ENCODE peak calls at places on chromosomes 12 and 14, in five cellular contexts. One of them, this sample, is unnamed.

GRCh38 chr12:132228535-132229422 is 84.5 kb downstream of the NOC4L start:
- DNase-seq in lung: no peak
- DNase-seq in GM10248: no peak
- DNase-seq in stimulated activated CD4-positive, alpha-beta T cell treated with anti-CD3 and anti-CD28 coated beads, TNF-alpha, amount 100 ng/mL, for 48 hours: no peak
- DNase-seq in HepG2: no peak
- DNase-seq in this sample: no peak

GRCh38 chr14:74647061-74647833 is 35.2 kb upstream of the LTBP2 start:
- DNase-seq in lung: no peak
- DNase-seq in GM10248: no peak
- DNase-seq in stimulated activated CD4-positive, alpha-beta T cell treated with anti-CD3 and anti-CD28 coated beads, TNF-alpha, amount 100 ng/mL, for 48 hours: no peak
- DNase-seq in HepG2: no peak
- DNase-seq in this sample: no peak

GRCh38 chr12:104653730-104654328 is 197.1 kb downstream of the CHST11 start:
- DNase-seq in lung: no peak
- DNase-seq in GM10248: peak
- DNase-seq in stimulated activated CD4-positive, alpha-beta T cell treated with anti-CD3 and anti-CD28 coated beads, TNF-alpha, amount 100 ng/mL, for 48 hours: no peak
- DNase-seq in HepG2: peak
- DNase-seq in this sample: no peak

GRCh38 chr12:14167005-14167628 is 185.7 kb upstream of the GRIN2B start:
- DNase-seq in lung: peak
- DNase-seq in GM10248: peak
- DNase-seq in stimulated activated CD4-positive, alpha-beta T cell treated with anti-CD3 and anti-CD28 coated beads, TNF-alpha, amount 100 ng/mL, for 48 hours: peak
- DNase-seq in HepG2: peak
- DNase-seq in this sample: no peak

GRCh38 chr12:40300490-40300889 is 75.7 kb downstream of the LRRK2 start:
- DNase-seq in lung: no peak
- DNase-seq in GM10248: no peak
- DNase-seq in stimulated activated CD4-positive, alpha-beta T cell treated with anti-CD3 and anti-CD28 coated beads, TNF-alpha, amount 100 ng/mL, for 48 hours: no peak
- DNase-seq in HepG2: no peak
- DNase-seq in this sample: no peak

GRCh38 chr14:102140027-102140749 is 491 bp downstream of the WDR20 start:
- DNase-seq in lung: peak
- DNase-seq in GM10248: peak
- DNase-seq in stimulated activated CD4-positive, alpha-beta T cell treated with anti-CD3 and anti-CD28 coated beads, TNF-alpha, amount 100 ng/mL, for 48 hours: no peak
- DNase-seq in HepG2: peak
- DNase-seq in this sample: no peak

GRCh38 chr14:50031534-50032313 is 84.6 kb downstream of the VCPKMT start:
- DNase-seq in lung: no peak
- DNase-seq in GM10248: no peak
- DNase-seq in stimulated activated CD4-positive, alpha-beta T cell treated with anti-CD3 and anti-CD28 coated beads, TNF-alpha, amount 100 ng/mL, for 48 hours: no peak
- DNase-seq in HepG2: no peak
- DNase-seq in this sample: no peak

GRCh38 chr14:72594099-72594901 is 299.6 kb downstream of the DPF3 start:
- DNase-seq in lung: no peak
- DNase-seq in GM10248: no peak
- DNase-seq in stimulated activated CD4-positive, alpha-beta T cell treated with anti-CD3 and anti-CD28 coated beads, TNF-alpha, amount 100 ng/mL, for 48 hours: no peak
- DNase-seq in HepG2: no peak
- DNase-seq in this sample: no peak

GRCh38 chr14:26255213-26255612 is 342.6 kb downstream of the NOVA1 start:
- DNase-seq in lung: no peak
- DNase-seq in GM10248: no peak
- DNase-seq in stimulated activated CD4-positive, alpha-beta T cell treated with anti-CD3 and anti-CD28 coated beads, TNF-alpha, amount 100 ng/mL, for 48 hours: no peak
- DNase-seq in HepG2: no peak
- DNase-seq in this sample: no peak

GRCh38 chr12:31785318-31785717 is 56.5 kb upstream of the AMN1 start:
- DNase-seq in lung: no peak
- DNase-seq in GM10248: no peak
- DNase-seq in stimulated activated CD4-positive, alpha-beta T cell treated with anti-CD3 and anti-CD28 coated beads, TNF-alpha, amount 100 ng/mL, for 48 hours: no peak
- DNase-seq in HepG2: no peak
- DNase-seq in this sample: no peak

GRCh38 chr14:21978184-21978998 is 304.8 kb upstream of the OR4E1 start:
- DNase-seq in lung: peak
- DNase-seq in GM10248: peak
- DNase-seq in stimulated activated CD4-positive, alpha-beta T cell treated with anti-CD3 and anti-CD28 coated beads, TNF-alpha, amount 100 ng/mL, for 48 hours: peak
- DNase-seq in HepG2: peak
- DNase-seq in this sample: no peak

GRCh38 chr14:55699131-55700057 is 119.4 kb downstream of the KTN1 start:
- DNase-seq in lung: no peak
- DNase-seq in GM10248: no peak
- DNase-seq in stimulated activated CD4-positive, alpha-beta T cell treated with anti-CD3 and anti-CD28 coated beads, TNF-alpha, amount 100 ng/mL, for 48 hours: no peak
- DNase-seq in HepG2: peak
- DNase-seq in this sample: no peak

GRCh38 chr14:90521121-90521929 is 124.5 kb downstream of the CALM1 start:
- DNase-seq in lung: no peak
- DNase-seq in GM10248: no peak
- DNase-seq in stimulated activated CD4-positive, alpha-beta T cell treated with anti-CD3 and anti-CD28 coated beads, TNF-alpha, amount 100 ng/mL, for 48 hours: no peak
- DNase-seq in HepG2: no peak
- DNase-seq in this sample: no peak

GRCh38 chr14:68694516-68695235 is 98.2 kb downstream of the ZFP36L1 start:
- DNase-seq in lung: no peak
- DNase-seq in GM10248: no peak
- DNase-seq in stimulated activated CD4-positive, alpha-beta T cell treated with anti-CD3 and anti-CD28 coated beads, TNF-alpha, amount 100 ng/mL, for 48 hours: no peak
- DNase-seq in HepG2: no peak
- DNase-seq in this sample: no peak

GRCh38 chr12:95396849-95397498 is 77.0 kb upstream of the METAP2 start:
- DNase-seq in lung: no peak
- DNase-seq in GM10248: no peak
- DNase-seq in stimulated activated CD4-positive, alpha-beta T cell treated with anti-CD3 and anti-CD28 coated beads, TNF-alpha, amount 100 ng/mL, for 48 hours: no peak
- DNase-seq in HepG2: peak
- DNase-seq in this sample: no peak

GRCh38 chr14:105890474-105891220 is 364.3 kb downstream of the TMEM121 start:
- DNase-seq in lung: no peak
- DNase-seq in GM10248: no peak
- DNase-seq in stimulated activated CD4-positive, alpha-beta T cell treated with anti-CD3 and anti-CD28 coated beads, TNF-alpha, amount 100 ng/mL, for 48 hours: no peak
- DNase-seq in HepG2: no peak
- DNase-seq in this sample: no peak

GRCh38 chr12:79413796-79414195 is 277.0 kb downstream of the PAWR start:
- DNase-seq in lung: no peak
- DNase-seq in GM10248: no peak
- DNase-seq in stimulated activated CD4-positive, alpha-beta T cell treated with anti-CD3 and anti-CD28 coated beads, TNF-alpha, amount 100 ng/mL, for 48 hours: no peak
- DNase-seq in HepG2: no peak
- DNase-seq in this sample: no peak

GRCh38 chr12:24856541-24856940 is 92.4 kb downstream of the BCAT1 start:
- DNase-seq in lung: no peak
- DNase-seq in GM10248: no peak
- DNase-seq in stimulated activated CD4-positive, alpha-beta T cell treated with anti-CD3 and anti-CD28 coated beads, TNF-alpha, amount 100 ng/mL, for 48 hours: no peak
- DNase-seq in HepG2: no peak
- DNase-seq in this sample: no peak

GRCh38 chr12:114186241-114187002 is 219.5 kb downstream of the TBX5 start:
- DNase-seq in lung: no peak
- DNase-seq in GM10248: no peak
- DNase-seq in stimulated activated CD4-positive, alpha-beta T cell treated with anti-CD3 and anti-CD28 coated beads, TNF-alpha, amount 100 ng/mL, for 48 hours: no peak
- DNase-seq in HepG2: no peak
- DNase-seq in this sample: no peak

GRCh38 chr14:80564051-80564450 is 352.7 kb upstream of the DIO2 start:
- DNase-seq in lung: no peak
- DNase-seq in GM10248: no peak
- DNase-seq in stimulated activated CD4-positive, alpha-beta T cell treated with anti-CD3 and anti-CD28 coated beads, TNF-alpha, amount 100 ng/mL, for 48 hours: no peak
- DNase-seq in HepG2: no peak
- DNase-seq in this sample: no peak

GRCh38 chr14:36450550-36450949 is 69.5 kb downstream of the NKX2-1 start:
- DNase-seq in lung: no peak
- DNase-seq in GM10248: no peak
- DNase-seq in stimulated activated CD4-positive, alpha-beta T cell treated with anti-CD3 and anti-CD28 coated beads, TNF-alpha, amount 100 ng/mL, for 48 hours: no peak
- DNase-seq in HepG2: no peak
- DNase-seq in this sample: no peak

GRCh38 chr14:98070521-98070920 is 1201.5 kb downstream of the BCL11B start:
- DNase-seq in lung: no peak
- DNase-seq in GM10248: no peak
- DNase-seq in stimulated activated CD4-positive, alpha-beta T cell treated with anti-CD3 and anti-CD28 coated beads, TNF-alpha, amount 100 ng/mL, for 48 hours: no peak
- DNase-seq in HepG2: no peak
- DNase-seq in this sample: no peak

This sample was measured in AG04449.